ENCODE peak calls at places on chromosome 19, in five cellular contexts. One of them, this sample, is unnamed.

GRCh38 chr19:52398091-52398461 is 427 bp downstream of the ZNF528 start:
- DNase-seq in epithelial cell of esophagus: no peak
- DNase-seq in thyroid gland: peak
- DNase-seq in lung: no peak
- DNase-seq in CD8-positive, alpha-beta T cell: no peak
- DNase-seq in this sample: no peak

GRCh38 chr19:46495789-46496099 is at the start of gene PNMA8B:
- DNase-seq in epithelial cell of esophagus: peak
- DNase-seq in thyroid gland: peak
- DNase-seq in lung: no peak
- DNase-seq in CD8-positive, alpha-beta T cell: no peak
- DNase-seq in this sample: peak

GRCh38 chr19:13463296-13463695 is 43.0 kb downstream of the CACNA1A start:
- DNase-seq in epithelial cell of esophagus: peak
- DNase-seq in thyroid gland: no peak
- DNase-seq in lung: no peak
- DNase-seq in CD8-positive, alpha-beta T cell: no peak
- DNase-seq in this sample: peak

GRCh38 chr19:31220540-31220939 is 128.7 kb downstream of the TSHZ3 start:
- DNase-seq in epithelial cell of esophagus: peak
- DNase-seq in thyroid gland: peak
- DNase-seq in lung: no peak
- DNase-seq in CD8-positive, alpha-beta T cell: no peak
- DNase-seq in this sample: peak

GRCh38 chr19:35048911-35049411 is 7.4 kb downstream of the HPN start:
- DNase-seq in epithelial cell of esophagus: no peak
- DNase-seq in thyroid gland: peak
- DNase-seq in lung: no peak
- DNase-seq in CD8-positive, alpha-beta T cell: no peak
- DNase-seq in this sample: no peak

GRCh38 chr19:19109601-19110000 is 28.7 kb downstream of the TMEM161A start:
- DNase-seq in epithelial cell of esophagus: no peak
- DNase-seq in thyroid gland: no peak
- DNase-seq in lung: no peak
- DNase-seq in CD8-positive, alpha-beta T cell: no peak
- DNase-seq in this sample: no peak

GRCh38 chr19:43534811-43535761 is 2.1 kb downstream of the ZNF575 start:
- DNase-seq in epithelial cell of esophagus: peak
- DNase-seq in thyroid gland: peak
- DNase-seq in lung: peak
- DNase-seq in CD8-positive, alpha-beta T cell: no peak
- DNase-seq in this sample: no peak

GRCh38 chr19:47158367-47158791 is 27.7 kb downstream of the SAE1 start:
- DNase-seq in epithelial cell of esophagus: no peak
- DNase-seq in thyroid gland: no peak
- DNase-seq in lung: no peak
- DNase-seq in CD8-positive, alpha-beta T cell: no peak
- DNase-seq in this sample: no peak

GRCh38 chr19:2059422-2060201 is 8.6 kb upstream of the MKNK2 start:
- DNase-seq in epithelial cell of esophagus: peak
- DNase-seq in thyroid gland: peak
- DNase-seq in lung: peak
- DNase-seq in CD8-positive, alpha-beta T cell: no peak
- DNase-seq in this sample: no peak

GRCh38 chr19:1272423-1273262 is 2.7 kb upstream of the FAM174C start:
- DNase-seq in epithelial cell of esophagus: no peak
- DNase-seq in thyroid gland: no peak
- DNase-seq in lung: no peak
- DNase-seq in CD8-positive, alpha-beta T cell: no peak
- DNase-seq in this sample: no peak

GRCh38 chr19:48443262-48443661 is 2.5 kb upstream of the GRWD1 start:
- DNase-seq in epithelial cell of esophagus: peak
- DNase-seq in thyroid gland: peak
- DNase-seq in lung: no peak
- DNase-seq in CD8-positive, alpha-beta T cell: no peak
- DNase-seq in this sample: no peak

GRCh38 chr19:50880241-50880640 is 7.0 kb downstream of the KLK2 start:
- DNase-seq in epithelial cell of esophagus: no peak
- DNase-seq in thyroid gland: peak
- DNase-seq in lung: no peak
- DNase-seq in CD8-positive, alpha-beta T cell: no peak
- DNase-seq in this sample: no peak

GRCh38 chr19:42422092-42422575 is 5.1 kb downstream of the LIPE start:
- DNase-seq in epithelial cell of esophagus: peak
- DNase-seq in thyroid gland: no peak
- DNase-seq in lung: no peak
- DNase-seq in CD8-positive, alpha-beta T cell: no peak
- DNase-seq in this sample: no peak

GRCh38 chr19:42422576-42423461 is 4.4 kb downstream of the LIPE start:
- DNase-seq in epithelial cell of esophagus: peak
- DNase-seq in thyroid gland: no peak
- DNase-seq in lung: no peak
- DNase-seq in CD8-positive, alpha-beta T cell: peak
- DNase-seq in this sample: peak

GRCh38 chr19:42423462-42424344 is 3.5 kb downstream of the LIPE start:
- DNase-seq in epithelial cell of esophagus: peak
- DNase-seq in thyroid gland: peak
- DNase-seq in lung: peak
- DNase-seq in CD8-positive, alpha-beta T cell: peak
- DNase-seq in this sample: peak

GRCh38 chr19:42424712-42425131 is 2.5 kb downstream of the LIPE start:
- DNase-seq in epithelial cell of esophagus: no peak
- DNase-seq in thyroid gland: no peak
- DNase-seq in lung: no peak
- DNase-seq in CD8-positive, alpha-beta T cell: no peak
- DNase-seq in this sample: no peak

DNA sequence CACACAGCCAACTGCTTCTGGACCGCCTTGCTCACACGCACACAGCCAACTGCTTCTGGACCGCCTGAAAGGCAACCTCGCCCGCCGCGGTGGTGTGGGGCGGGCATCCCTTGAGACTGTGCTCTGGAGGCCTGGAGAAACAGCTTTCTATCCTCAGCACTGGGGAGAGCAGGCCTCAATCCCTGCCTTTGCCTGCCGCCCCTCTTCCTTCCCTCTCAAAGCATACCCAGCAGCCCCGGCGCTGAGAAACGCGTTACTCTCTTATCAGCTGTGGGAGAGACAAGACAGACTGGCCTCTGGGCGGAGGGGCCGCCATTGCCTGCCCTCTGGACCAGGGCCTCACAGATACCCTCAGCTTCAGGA is 2.9 kb downstream of the LIPE start:
- DNase-seq in epithelial cell of esophagus: no peak
- DNase-seq in thyroid gland: no peak
- DNase-seq in lung: no peak
- DNase-seq in CD8-positive, alpha-beta T cell: no peak
- DNase-seq in this sample: no peak
- H3K4me3 ChIP-seq in epithelial cell of esophagus: no peak
- H3K4me3 ChIP-seq in thyroid gland: peak
- H3K4me3 ChIP-seq in lung: no peak
- H3K4me3 ChIP-seq in CD8-positive, alpha-beta T cell: peak
- H3K4me3 ChIP-seq in this sample: no peak

DNA sequence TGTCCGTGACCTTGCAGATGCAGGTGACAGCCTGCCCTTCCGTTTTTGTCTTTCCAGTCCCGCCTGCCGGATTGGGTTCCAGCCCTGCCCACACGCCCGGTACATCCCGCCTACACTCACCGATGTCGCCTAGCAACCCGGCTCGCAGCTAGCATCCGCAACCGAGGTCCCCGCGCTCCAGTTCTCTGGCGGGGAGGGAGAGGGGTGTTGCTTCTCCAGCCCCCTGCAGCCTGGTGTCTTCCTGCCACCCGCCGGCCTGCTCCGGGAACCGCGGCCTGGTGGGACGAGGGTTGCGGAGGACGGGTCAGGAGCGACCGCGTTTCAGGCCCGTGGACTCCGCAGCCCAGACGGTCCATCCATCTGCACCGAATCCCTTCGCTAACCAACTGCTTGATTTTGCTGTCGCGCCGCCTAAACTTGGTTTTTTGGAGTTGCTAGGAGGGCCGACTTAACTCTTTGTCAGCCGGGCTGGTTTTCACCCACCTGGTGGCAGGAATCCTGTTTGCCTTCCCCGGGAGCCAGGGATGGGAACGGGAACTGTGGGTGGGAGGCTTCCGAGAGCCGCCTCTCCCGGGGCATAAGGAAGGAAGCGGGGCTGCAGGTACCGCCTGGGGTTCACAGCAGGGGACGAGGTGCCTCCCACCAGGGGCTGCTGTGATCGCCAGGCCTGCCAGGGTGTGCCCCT is 15.4 kb upstream of the MATK start:
- DNase-seq in epithelial cell of esophagus: peak
- DNase-seq in thyroid gland: peak
- DNase-seq in lung: no peak
- DNase-seq in CD8-positive, alpha-beta T cell: peak
- DNase-seq in this sample: no peak
- H3K4me3 ChIP-seq in epithelial cell of esophagus: no peak
- H3K4me3 ChIP-seq in thyroid gland: no peak
- H3K4me3 ChIP-seq in lung: no peak
- H3K4me3 ChIP-seq in CD8-positive, alpha-beta T cell: peak
- H3K4me3 ChIP-seq in this sample: no peak

GRCh38 chr19:17871032-17871877 is 490 bp upstream of the SLC5A5 start:
- DNase-seq in epithelial cell of esophagus: no peak
- DNase-seq in thyroid gland: no peak
- DNase-seq in lung: no peak
- DNase-seq in CD8-positive, alpha-beta T cell: no peak
- DNase-seq in this sample: no peak

GRCh38 chr19:17872251-17873001 is 681 bp downstream of the SLC5A5 start:
- DNase-seq in epithelial cell of esophagus: no peak
- DNase-seq in thyroid gland: no peak
- DNase-seq in lung: no peak
- DNase-seq in CD8-positive, alpha-beta T cell: no peak
- DNase-seq in this sample: no peak

GRCh38 chr19:17871878-17872250 is at the start of gene SLC5A5:
- DNase-seq in epithelial cell of esophagus: no peak
- DNase-seq in thyroid gland: no peak
- DNase-seq in lung: no peak
- DNase-seq in CD8-positive, alpha-beta T cell: no peak
- DNase-seq in this sample: no peak

GRCh38 chr19:17874423-17875135 is 2.8 kb downstream of the SLC5A5 start:
- DNase-seq in epithelial cell of esophagus: no peak
- DNase-seq in thyroid gland: no peak
- DNase-seq in lung: no peak
- DNase-seq in CD8-positive, alpha-beta T cell: no peak
- DNase-seq in this sample: no peak

GRCh38 chr19:17873661-17874422 is 2.1 kb downstream of the SLC5A5 start:
- DNase-seq in epithelial cell of esophagus: peak
- DNase-seq in thyroid gland: peak
- DNase-seq in lung: no peak
- DNase-seq in CD8-positive, alpha-beta T cell: peak
- DNase-seq in this sample: peak
- H3K4me3 ChIP-seq in epithelial cell of esophagus: no peak
- H3K4me3 ChIP-seq in thyroid gland: peak
- H3K4me3 ChIP-seq in lung: no peak
- H3K4me3 ChIP-seq in CD8-positive, alpha-beta T cell: peak
- H3K4me3 ChIP-seq in this sample: peak

GRCh38 chr19:58400916-58401824 is 5.7 kb downstream of the RNF225 start:
- DNase-seq in epithelial cell of esophagus: peak
- DNase-seq in thyroid gland: peak
- DNase-seq in lung: peak
- DNase-seq in CD8-positive, alpha-beta T cell: peak
- DNase-seq in this sample: peak
- H3K4me3 ChIP-seq in epithelial cell of esophagus: peak
- H3K4me3 ChIP-seq in thyroid gland: peak
- H3K4me3 ChIP-seq in lung: peak
- H3K4me3 ChIP-seq in CD8-positive, alpha-beta T cell: peak
- H3K4me3 ChIP-seq in this sample: peak

GRCh38 chr19:38953677-38954076 is 21.9 kb downstream of the FBXO17 start:
- DNase-seq in epithelial cell of esophagus: no peak
- DNase-seq in thyroid gland: no peak
- DNase-seq in lung: no peak
- DNase-seq in CD8-positive, alpha-beta T cell: no peak
- DNase-seq in this sample: no peak

GRCh38 chr19:38951187-38951586 is 20.4 kb downstream of the MRPS12 start:
- DNase-seq in epithelial cell of esophagus: no peak
- DNase-seq in thyroid gland: no peak
- DNase-seq in lung: no peak
- DNase-seq in CD8-positive, alpha-beta T cell: no peak
- DNase-seq in this sample: no peak

GRCh38 chr19:38952395-38953165 is 21.8 kb downstream of the MRPS12 start:
- DNase-seq in epithelial cell of esophagus: peak
- DNase-seq in thyroid gland: no peak
- DNase-seq in lung: peak
- DNase-seq in CD8-positive, alpha-beta T cell: no peak
- DNase-seq in this sample: peak

GRCh38 chr19:38946229-38947010 is 15.7 kb downstream of the MRPS12 start:
- DNase-seq in epithelial cell of esophagus: no peak
- DNase-seq in thyroid gland: no peak
- DNase-seq in lung: no peak
- DNase-seq in CD8-positive, alpha-beta T cell: no peak
- DNase-seq in this sample: no peak

GRCh38 chr19:38949580-38950367 is 19.0 kb downstream of the MRPS12 start:
- DNase-seq in epithelial cell of esophagus: peak
- DNase-seq in thyroid gland: peak
- DNase-seq in lung: peak
- DNase-seq in CD8-positive, alpha-beta T cell: peak
- DNase-seq in this sample: no peak
- H3K4me3 ChIP-seq in epithelial cell of esophagus: peak
- H3K4me3 ChIP-seq in thyroid gland: peak
- H3K4me3 ChIP-seq in lung: no peak
- H3K4me3 ChIP-seq in CD8-positive, alpha-beta T cell: peak
- H3K4me3 ChIP-seq in this sample: no peak